ENCODE peak calls at places on chromosomes 6 and 20, in nine cellular contexts. One of them, this sample, is unnamed.

GRCh38 chr6:722608-723007 is 29.7 kb upstream of the EXOC2 start:
- DNase-seq in T-helper 2 cell treated with Interferon-gamma antibody and Interleukin-4, amounts not matched to agents 5 μg/mL and 100 μg/mL, for 36 hours: no peak
- DNase-seq in ACHN: no peak
- DNase-seq in endothelial cell: no peak
- DNase-seq in fibroblast of lung: peak
- DNase-seq in Karpas-422: no peak
- DNase-seq in GM23248: peak
- DNase-seq in uterus: no peak
- DNase-seq in activated B cell treated with CpG ODN at 0.5 μM for 24 hours: no peak
- DNase-seq in this sample: no peak

GRCh38 chr6:6715465-6715864 is 126.9 kb downstream of the LY86 start:
- DNase-seq in T-helper 2 cell treated with Interferon-gamma antibody and Interleukin-4, amounts not matched to agents 5 μg/mL and 100 μg/mL, for 36 hours: no peak
- DNase-seq in ACHN: no peak
- DNase-seq in endothelial cell: no peak
- DNase-seq in fibroblast of lung: no peak
- DNase-seq in Karpas-422: no peak
- DNase-seq in GM23248: no peak
- DNase-seq in uterus: no peak
- DNase-seq in activated B cell treated with CpG ODN at 0.5 μM for 24 hours: no peak
- DNase-seq in this sample: no peak

GRCh38 chr6:41846666-41847237 is 48.4 kb downstream of the USP49 start:
- DNase-seq in T-helper 2 cell treated with Interferon-gamma antibody and Interleukin-4, amounts not matched to agents 5 μg/mL and 100 μg/mL, for 36 hours: peak
- DNase-seq in ACHN: peak
- DNase-seq in endothelial cell: peak
- DNase-seq in fibroblast of lung: peak
- DNase-seq in Karpas-422: peak
- DNase-seq in GM23248: peak
- DNase-seq in uterus: peak
- DNase-seq in activated B cell treated with CpG ODN at 0.5 μM for 24 hours: no peak
- DNase-seq in this sample: peak

GRCh38 chr6:157946865-157947532 is 34.7 kb upstream of the SYNJ2 start:
- DNase-seq in T-helper 2 cell treated with Interferon-gamma antibody and Interleukin-4, amounts not matched to agents 5 μg/mL and 100 μg/mL, for 36 hours: no peak
- DNase-seq in ACHN: peak
- DNase-seq in endothelial cell: no peak
- DNase-seq in fibroblast of lung: peak
- DNase-seq in Karpas-422: peak
- DNase-seq in GM23248: peak
- DNase-seq in uterus: no peak
- DNase-seq in activated B cell treated with CpG ODN at 0.5 μM for 24 hours: no peak
- DNase-seq in this sample: no peak

GRCh38 chr20:38270869-38271608 is 10.5 kb upstream of the KIAA1755 start:
- DNase-seq in T-helper 2 cell treated with Interferon-gamma antibody and Interleukin-4, amounts not matched to agents 5 μg/mL and 100 μg/mL, for 36 hours: no peak
- DNase-seq in ACHN: peak
- DNase-seq in endothelial cell: no peak
- DNase-seq in fibroblast of lung: peak
- DNase-seq in Karpas-422: no peak
- DNase-seq in GM23248: peak
- DNase-seq in uterus: peak
- DNase-seq in activated B cell treated with CpG ODN at 0.5 μM for 24 hours: no peak
- DNase-seq in this sample: no peak

GRCh38 chr6:1834641-1835516 is 225.2 kb downstream of the FOXC1 start:
- DNase-seq in T-helper 2 cell treated with Interferon-gamma antibody and Interleukin-4, amounts not matched to agents 5 μg/mL and 100 μg/mL, for 36 hours: no peak
- DNase-seq in ACHN: no peak
- DNase-seq in endothelial cell: no peak
- DNase-seq in fibroblast of lung: no peak
- DNase-seq in Karpas-422: no peak
- DNase-seq in GM23248: no peak
- DNase-seq in uterus: no peak
- DNase-seq in activated B cell treated with CpG ODN at 0.5 μM for 24 hours: no peak
- DNase-seq in this sample: no peak

GRCh38 chr6:52063584-52064400 is 23.6 kb downstream of the PKHD1 start:
- DNase-seq in T-helper 2 cell treated with Interferon-gamma antibody and Interleukin-4, amounts not matched to agents 5 μg/mL and 100 μg/mL, for 36 hours: peak
- DNase-seq in ACHN: peak
- DNase-seq in endothelial cell: peak
- DNase-seq in fibroblast of lung: peak
- DNase-seq in Karpas-422: peak
- DNase-seq in GM23248: peak
- DNase-seq in uterus: no peak
- DNase-seq in activated B cell treated with CpG ODN at 0.5 μM for 24 hours: peak
- DNase-seq in this sample: no peak

GRCh38 chr6:44234101-44235090 is 11.0 kb downstream of the SLC29A1 start:
- DNase-seq in T-helper 2 cell treated with Interferon-gamma antibody and Interleukin-4, amounts not matched to agents 5 μg/mL and 100 μg/mL, for 36 hours: no peak
- DNase-seq in ACHN: peak
- DNase-seq in endothelial cell: peak
- DNase-seq in fibroblast of lung: peak
- DNase-seq in Karpas-422: peak
- DNase-seq in GM23248: peak
- DNase-seq in uterus: peak
- DNase-seq in activated B cell treated with CpG ODN at 0.5 μM for 24 hours: no peak
- DNase-seq in this sample: no peak

GRCh38 chr6:69732640-69733039 is 64.2 kb downstream of the LMBRD1 start:
- DNase-seq in T-helper 2 cell treated with Interferon-gamma antibody and Interleukin-4, amounts not matched to agents 5 μg/mL and 100 μg/mL, for 36 hours: no peak
- DNase-seq in ACHN: peak
- DNase-seq in endothelial cell: no peak
- DNase-seq in fibroblast of lung: peak
- DNase-seq in Karpas-422: peak
- DNase-seq in GM23248: peak
- DNase-seq in uterus: no peak
- DNase-seq in activated B cell treated with CpG ODN at 0.5 μM for 24 hours: no peak
- DNase-seq in this sample: no peak

GRCh38 chr6:42783876-42784738 is 2.3 kb downstream of the BICRAL start:
- DNase-seq in T-helper 2 cell treated with Interferon-gamma antibody and Interleukin-4, amounts not matched to agents 5 μg/mL and 100 μg/mL, for 36 hours: no peak
- DNase-seq in ACHN: peak
- DNase-seq in endothelial cell: no peak
- DNase-seq in fibroblast of lung: peak
- DNase-seq in Karpas-422: peak
- DNase-seq in GM23248: peak
- DNase-seq in uterus: no peak
- DNase-seq in activated B cell treated with CpG ODN at 0.5 μM for 24 hours: no peak
- DNase-seq in this sample: peak

GRCh38 chr6:142592876-142593275 is 291.1 kb downstream of the ADGRG6 start:
- DNase-seq in T-helper 2 cell treated with Interferon-gamma antibody and Interleukin-4, amounts not matched to agents 5 μg/mL and 100 μg/mL, for 36 hours: no peak
- DNase-seq in ACHN: no peak
- DNase-seq in endothelial cell: no peak
- DNase-seq in fibroblast of lung: no peak
- DNase-seq in Karpas-422: no peak
- DNase-seq in GM23248: peak
- DNase-seq in uterus: no peak
- DNase-seq in activated B cell treated with CpG ODN at 0.5 μM for 24 hours: no peak
- DNase-seq in this sample: no peak

This sample was measured in NCI-H345.